ENCODE peak calls at places on chromosome X, in ten cellular contexts. T is heart left ventricle, F is NB4, L is A549, S is breast epithelium, Q is cardiac muscle cell, H is Calu3, G is MM.1S, B is mucosa of descending colon, O is tibial nerve. Z is an unnamed sample.

GRCh38 chrX:19595036-19595435 is 79.7 kb upstream of the MAP3K15 start:
- DNase-seq in T (no peak), F (no peak), L (no peak), S (no peak), Q (peak), H (no peak), G (peak), B (no peak), O (peak), Z (no peak)

GRCh38 chrX:154529206-154529612 is 13.2 kb upstream of the FAM3A start:
- DNase-seq in T (no peak), F (no peak), L (peak), S (no peak), Q (peak), H (no peak), G (no peak), B (no peak), O (no peak), Z (no peak)

GRCh38 chrX:16587776-16588175 is 62.2 kb upstream of the S100G start:
- DNase-seq in T (no peak), F (no peak), L (no peak), S (no peak), Q (no peak), H (no peak), G (no peak), B (no peak), O (no peak), Z (no peak)

GRCh38 chrX:154735695-154736393 is 15.0 kb downstream of the GAB3 start:
- DNase-seq in T (peak), F (no peak), L (peak), S (no peak), Q (peak), H (no peak), G (no peak), B (no peak), O (peak), Z (no peak)

GRCh38 chrX:141904262-141904661 is 568 bp downstream of the MAGEC1 start:
- DNase-seq in T (no peak), F (no peak), L (no peak), S (no peak), Q (no peak), H (no peak), G (no peak), B (no peak), O (no peak), Z (no peak)

GRCh38 chrX:30992381-30992904 is 79.4 kb downstream of the FTHL17 start:
- DNase-seq in T (no peak), F (no peak), L (no peak), S (no peak), Q (peak), H (no peak), G (no peak), B (peak), O (no peak), Z (no peak)

GRCh38 chrX:20514358-20514757 is 247.6 kb upstream of the RPS6KA3 start:
- DNase-seq in T (no peak), F (peak), L (peak), S (no peak), Q (peak), H (peak), G (no peak), B (no peak), O (no peak), Z (no peak)

GRCh38 chrX:149898554-149898953 is 17.6 kb downstream of the MAGEA8 start:
- DNase-seq in T (no peak), F (no peak), L (no peak), S (no peak), Q (no peak), H (no peak), G (no peak), B (no peak), O (no peak), Z (no peak)

GRCh38 chrX:55488268-55488558 is 1.4 kb downstream of the USP51 start:
- DNase-seq in T (no peak), F (no peak), L (no peak), S (no peak), Q (no peak), H (no peak), G (no peak), B (no peak), O (no peak), Z (no peak)

GRCh38 chrX:115642895-115643530 is 82.0 kb downstream of the PLS3 start:
- DNase-seq in T (no peak), F (peak), L (peak), S (no peak), Q (peak), H (peak), G (peak), B (peak), O (peak), Z (no peak)

GRCh38 chrX:11890843-11891514 is 132.9 kb downstream of the MSL3 start:
- DNase-seq in T (peak), F (peak), L (no peak), S (peak), Q (peak), H (no peak), G (no peak), B (peak), O (peak), Z (peak)

GRCh38 chrX:40373025-40373424 is 207.7 kb upstream of the ATP6AP2 start:
- DNase-seq in T (no peak), F (no peak), L (no peak), S (no peak), Q (no peak), H (no peak), G (no peak), B (no peak), O (no peak), Z (no peak)

GRCh38 chrX:2360731-2361130 is 140.0 kb downstream of the DHRSX start:
- DNase-seq in T (no peak), F (no peak), L (peak), S (no peak), Q (peak), H (peak), G (no peak), B (no peak), O (no peak), Z (no peak)
- TF ChIP-seq CTCF in T (no peak), F (no peak), L (no peak), S (no peak), Q (peak), H (no peak), G (no peak), B (no peak), O (no peak), Z (no peak)

DNA sequence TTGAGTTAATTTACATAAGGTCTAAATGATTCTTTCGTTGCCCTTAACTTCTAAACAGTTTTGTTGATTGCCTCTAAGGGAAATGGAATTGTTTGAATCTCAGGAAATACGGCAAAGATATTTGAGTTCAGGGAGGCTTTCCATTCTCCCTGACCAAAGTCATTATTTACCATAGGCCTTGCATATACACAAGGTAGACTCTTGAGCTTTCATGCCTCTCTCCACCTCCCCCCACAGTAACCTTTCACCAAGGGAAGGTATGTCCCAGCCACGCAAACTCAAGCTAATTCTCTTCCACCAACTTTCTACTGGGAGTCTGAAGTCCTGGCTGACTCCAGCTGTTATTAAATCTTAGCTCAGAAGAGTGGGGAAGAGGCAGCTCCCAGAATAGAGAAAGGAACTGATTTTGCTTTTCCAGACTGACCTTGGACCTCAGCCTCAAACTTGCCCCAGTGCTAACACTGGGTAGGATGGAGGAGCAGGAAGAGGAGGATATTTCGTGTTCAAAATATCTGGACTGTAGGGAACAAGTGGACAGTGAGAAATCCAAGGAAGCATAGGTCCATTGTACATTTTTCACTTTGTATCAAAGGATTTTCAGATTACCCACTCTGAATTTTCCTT is 1.4 kb downstream of the IGSF1 start:
- DNase-seq in T (no peak), F (no peak), L (no peak), S (no peak), Q (no peak), H (no peak), G (no peak), B (no peak), O (no peak), Z (no peak)
- TF ChIP-seq CTCF in T (no peak), F (no peak), L (no peak), S (no peak), Q (no peak), H (no peak), G (no peak), B (no peak), O (no peak), Z (no peak)

DNA sequence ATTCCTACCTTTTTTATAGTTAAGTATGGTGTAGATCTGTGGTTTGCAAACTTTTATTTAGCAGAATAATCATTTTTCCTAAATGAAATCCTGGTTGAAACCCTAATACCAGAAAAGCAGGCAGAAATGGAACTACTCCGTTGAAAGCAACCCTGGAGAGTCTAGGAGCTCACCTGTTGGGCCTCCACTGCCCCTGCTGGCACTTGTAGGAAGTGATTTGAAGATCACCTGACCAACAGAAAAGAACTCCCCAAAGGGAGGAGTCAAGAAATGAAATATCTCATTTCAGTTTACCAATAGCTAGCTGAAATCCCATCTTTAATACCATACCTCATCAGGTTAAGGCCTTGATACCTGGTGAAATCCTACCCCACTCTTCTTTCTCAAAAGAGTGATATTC is 277.1 kb downstream of the KLHL13 start:
- DNase-seq in T (no peak), F (no peak), L (peak), S (no peak), Q (no peak), H (no peak), G (peak), B (no peak), O (no peak), Z (no peak)
- TF ChIP-seq CTCF in T (no peak), F (no peak), L (no peak), S (no peak), Q (no peak), H (no peak), G (no peak), B (no peak), O (no peak), Z (peak)

DNA sequence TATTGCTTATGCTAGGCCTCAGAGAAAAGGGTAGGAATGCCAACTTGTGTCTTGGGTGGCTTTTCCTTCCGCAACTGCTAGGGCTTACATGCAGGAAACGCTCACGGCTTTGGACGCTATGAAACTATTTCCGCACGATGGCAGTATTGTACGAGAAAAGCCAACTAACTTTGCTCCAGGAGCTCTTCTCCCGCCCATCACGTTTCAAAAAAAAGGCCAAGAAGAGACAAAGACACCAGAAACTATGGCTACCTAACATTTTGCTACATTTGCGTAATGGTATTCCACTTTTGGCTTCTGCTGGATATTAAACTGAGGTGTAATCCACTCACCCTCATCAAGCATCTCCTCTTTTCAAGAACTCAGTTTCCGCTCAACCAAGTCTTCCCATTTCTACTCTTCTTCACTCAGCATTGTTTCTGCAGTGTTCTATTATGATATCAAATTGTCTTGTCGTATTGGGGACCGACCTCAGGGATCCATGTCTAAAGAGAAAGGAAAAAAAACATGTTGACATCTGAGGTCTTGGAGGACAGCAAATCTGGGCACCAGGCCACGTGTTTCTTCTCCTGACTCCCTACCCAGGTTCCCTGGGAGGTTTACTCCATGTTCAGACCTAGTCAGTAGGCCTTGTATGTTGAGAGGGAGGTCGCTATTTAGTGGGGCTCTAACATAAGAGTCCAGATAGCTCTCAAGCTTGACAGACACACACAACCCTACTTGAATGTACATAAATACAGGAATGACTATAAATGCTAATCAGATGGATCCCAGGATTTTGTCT is 239.4 kb upstream of the STK26 start:
- DNase-seq in T (peak), F (no peak), L (peak), S (peak), Q (no peak), H (no peak), G (peak), B (no peak), O (no peak), Z (no peak)
- TF ChIP-seq CTCF in T (peak), F (no peak), L (peak), S (peak), Q (no peak), H (no peak), G (peak), B (no peak), O (peak), Z (no peak)

DNA sequence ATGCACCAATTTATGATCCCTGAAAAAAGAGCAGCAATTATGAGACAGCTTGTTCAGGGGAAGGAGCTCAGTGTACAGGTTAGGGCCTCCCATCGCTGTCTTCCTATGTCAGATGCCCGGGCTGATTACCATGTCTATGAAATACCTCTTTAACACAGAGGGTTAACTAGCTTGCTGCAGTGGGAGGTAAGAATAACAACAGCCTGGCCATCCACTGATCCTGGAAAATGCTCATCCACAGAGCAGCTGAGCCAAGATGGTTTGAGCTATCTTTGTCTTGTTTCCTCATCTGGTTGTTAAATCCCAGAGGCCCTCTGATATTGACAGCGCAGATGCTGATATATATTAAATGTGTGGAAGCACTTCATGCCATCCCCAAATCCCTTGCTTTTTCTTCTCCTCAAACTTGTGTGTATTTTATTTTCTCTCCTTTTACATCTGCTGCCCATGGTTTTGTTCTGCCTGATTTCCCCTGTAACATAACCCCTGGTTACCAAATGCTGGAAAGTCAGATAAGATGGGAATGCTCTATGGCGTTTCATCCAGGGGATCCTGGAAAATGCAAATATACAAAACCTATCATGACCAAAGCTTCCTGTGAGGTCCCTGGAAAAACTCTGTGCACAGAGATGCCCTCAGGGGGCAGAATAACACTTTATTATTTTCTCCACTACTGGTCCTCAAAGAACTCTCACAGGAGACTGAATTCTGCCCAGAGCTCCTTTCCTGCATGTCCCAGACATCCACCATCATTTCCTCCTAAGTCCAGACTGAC is 85.9 kb upstream of the PUDP start:
- DNase-seq in T (no peak), F (peak), L (no peak), S (no peak), Q (no peak), H (no peak), G (no peak), B (no peak), O (no peak), Z (no peak)
- TF ChIP-seq CTCF in T (no peak), F (no peak), L (no peak), S (no peak), Q (no peak), H (no peak), G (no peak), B (no peak), O (no peak), Z (no peak)

GRCh38 chrX:2559124-2559523 is 58.3 kb upstream of the DHRSX start:
- DNase-seq in T (no peak), F (no peak), L (no peak), S (no peak), Q (no peak), H (no peak), G (no peak), B (no peak), O (no peak), Z (no peak)
- TF ChIP-seq CTCF in T (no peak), F (no peak), L (no peak), S (no peak), Q (no peak), H (no peak), G (no peak), B (no peak), O (no peak), Z (no peak)